ENCODE peak calls at places on chromosome 1, in eight cellular contexts. V, N, O, Q, W, P, X and T are unnamed samples.

GRCh38 chr1:34711469-34711868 is 43.4 kb upstream of the GJB5 start:
- DNase-seq in Q (peak; percentile 38), W (no peak), V (no peak), X (no peak), P (no peak), O (no peak), N (no peak), T (no peak)

GRCh38 chr1:37479255-37480124 is 5.1 kb downstream of the ZC3H12A start:
- DNase-seq in V (peak; percentile 83), X (peak; percentile 97), W (peak; percentile 97), Q (peak; percentile 67), O (peak; percentile 93), P (peak; percentile 93), N (peak; percentile 94), T (peak; percentile 96)

GRCh38 chr1:182700351-182700709 is 15.9 kb upstream of the RGS8 start:
- DNase-seq in W (no peak), V (no peak), N (no peak), X (no peak), P (no peak), Q (no peak), O (no peak), T (no peak)

GRCh38 chr1:8463144-8463927 is 145.4 kb downstream of the SLC45A1 start:
- DNase-seq in N (no peak), P (no peak), V (peak; percentile 88), X (peak; percentile 62), O (no peak), Q (no peak), W (no peak), T (no peak)

GRCh38 chr1:2875677-2876531 is 74.4 kb upstream of the TTC34 start:
- DNase-seq in P (no peak), W (peak; percentile 75), Q (no peak), X (no peak), V (no peak), O (no peak), N (no peak), T (no peak)

GRCh38 chr1:17549384-17549783 is 9.9 kb downstream of the ARHGEF10L start:
- DNase-seq in O (no peak), W (no peak), V (no peak), P (no peak), Q (no peak), X (no peak), N (no peak), T (no peak)

GRCh38 chr1:217191441-217191840 is 439.4 kb downstream of the GPATCH2 start:
- DNase-seq in X (no peak), O (no peak), P (no peak), W (no peak), N (no peak), V (peak; percentile 38), Q (no peak), T (no peak)

GRCh38 chr1:156122519-156123355 is 8.2 kb downstream of the LMNA start:
- DNase-seq in X (peak; percentile 85), W (peak; percentile 96), P (peak; percentile 94), V (peak; percentile 94), Q (no peak), N (peak; percentile 93), O (peak; percentile 82), T (peak; percentile 85)

GRCh38 chr1:36612121-36612520 is 129.4 kb upstream of the CSF3R start:
- DNase-seq in V (no peak), Q (no peak), X (no peak), P (no peak), O (no peak), N (no peak), W (no peak), T (no peak)

GRCh38 chr1:22171951-22172715 is 29.2 kb upstream of the WNT4 start:
- DNase-seq in W (no peak), P (no peak), V (no peak), N (no peak), Q (no peak), O (no peak), X (no peak), T (no peak)

GRCh38 chr1:231938651-231939050 is 312.1 kb downstream of the DISC1 start:
- DNase-seq in N (no peak), W (no peak), X (no peak), Q (no peak), O (no peak), V (peak; percentile 38), P (no peak), T (no peak)

GRCh38 chr1:231939118-231939517 is 312.5 kb downstream of the DISC1 start:
- DNase-seq in W (no peak), O (no peak), V (no peak), P (no peak), N (no peak), Q (no peak), X (no peak), T (no peak)

GRCh38 chr1:231940116-231940515 is 313.5 kb downstream of the DISC1 start:
- DNase-seq in W (no peak), P (no peak), N (no peak), X (no peak), Q (no peak), O (no peak), V (no peak), T (no peak)

GRCh38 chr1:231943084-231943483 is 316.5 kb downstream of the DISC1 start:
- DNase-seq in Q (no peak), X (no peak), N (no peak), V (no peak), P (no peak), W (no peak), O (no peak), T (no peak)

DNA sequence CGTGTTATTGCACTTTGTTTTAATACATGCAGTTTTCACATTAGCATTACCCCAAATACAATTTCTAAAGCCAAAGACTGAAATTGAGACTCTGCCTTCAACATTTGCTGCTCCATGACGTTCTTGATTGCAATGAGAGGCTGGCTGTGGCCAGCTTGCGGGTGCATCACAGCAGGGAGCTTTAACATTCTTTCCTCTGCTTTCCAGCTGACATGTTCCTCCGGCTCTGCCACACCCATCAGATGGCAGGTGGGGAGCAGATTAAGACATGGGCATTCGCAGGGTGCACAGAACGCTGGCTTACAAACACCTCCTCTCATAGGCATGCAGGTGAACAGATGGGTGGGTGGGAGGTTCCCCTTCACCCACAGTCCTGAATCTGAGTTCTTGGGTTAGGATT is 314.1 kb downstream of the DISC1 start:
- DNase-seq in X (no peak), P (no peak), O (no peak), N (no peak), V (no peak), W (no peak), Q (no peak), T (no peak)
- TF ChIP-seq CTCF in X (no peak), P (no peak), O (no peak), N (no peak), V (no peak), W (no peak), Q (no peak), T (no peak)

GRCh38 chr1:53371851-53372250 is 44.0 kb upstream of the LRP8 start:
- DNase-seq in N (no peak), O (no peak), W (peak; percentile 9), Q (no peak), V (no peak), P (no peak), X (no peak), T (no peak)
- H3K27me3 ChIP-seq in N (peaks cover 6% of the 10 kb centered on the region), O (no peaks in the 10 kb centered on the region), W (no peaks in the 10 kb centered on the region), Q (no peaks in the 10 kb centered on the region), V (peaks cover 10% of the 10 kb centered on the region), P (peaks cover 4% of the 10 kb centered on the region), X (no peaks in the 10 kb centered on the region), T (no peaks in the 10 kb centered on the region)

GRCh38 chr1:39150779-39151178 is 53.7 kb upstream of the MACF1 start:
- DNase-seq in X (no peak), O (no peak), Q (no peak), W (no peak), V (no peak), N (no peak), P (no peak), T (no peak)
- H3K4me1 ChIP-seq in X (no peaks in the 10 kb centered on the region), O (peaks cover 3% of the 10 kb centered on the region), Q (peaks cover 9% of the 10 kb centered on the region), W (peaks cover 49% of the 10 kb centered on the region), V (peaks cover 27% of the 10 kb centered on the region), N (peaks cover 53% of the 10 kb centered on the region), P (no peaks in the 10 kb centered on the region), T (peaks cover 70% of the 10 kb centered on the region)

GRCh38 chr1:81020506-81020905 is 780.2 kb upstream of the ADGRL2 start:
- DNase-seq in P (no peak), N (no peak), W (no peak), O (no peak), X (no peak), Q (no peak), V (no peak), T (no peak)

GRCh38 chr1:81021134-81021533 is 779.6 kb upstream of the ADGRL2 start:
- DNase-seq in X (no peak), W (no peak), Q (no peak), O (no peak), V (peak; percentile 31), N (no peak), P (no peak), T (no peak)

GRCh38 chr1:81023187-81023724 is 777.5 kb upstream of the ADGRL2 start:
- DNase-seq in P (no peak), N (no peak), V (no peak), X (no peak), O (no peak), W (no peak), Q (no peak), T (no peak)
- TF ChIP-seq CTCF in P (no peak), N (no peak), V (no peak), X (no peak), O (no peak), W (no peak), Q (no peak), T (no peak)

GRCh38 chr1:92795166-92795565 is 10.3 kb upstream of the EVI5 start:
- DNase-seq in O (no peak), Q (no peak), P (no peak), X (no peak), W (no peak), V (peak; percentile 75), N (no peak), T (no peak)

GRCh38 chr1:92791487-92792058 is 6.7 kb upstream of the EVI5 start:
- DNase-seq in N (no peak), V (no peak), P (no peak), Q (no peak), W (no peak), X (no peak), O (no peak), T (no peak)

GRCh38 chr1:92792340-92792782 is 7.5 kb upstream of the EVI5 start:
- DNase-seq in N (no peak), V (no peak), P (no peak), Q (no peak), W (no peak), O (no peak), X (no peak), T (no peak)

GRCh38 chr1:92797961-92798360 is 13.1 kb upstream of the EVI5 start:
- DNase-seq in Q (no peak), P (no peak), X (no peak), W (no peak), V (no peak), N (no peak), O (no peak), T (no peak)

GRCh38 chr1:92797297-92797696 is 12.4 kb upstream of the EVI5 start:
- DNase-seq in N (no peak), O (no peak), P (no peak), W (no peak), X (no peak), V (peak; percentile 46), Q (no peak), T (no peak)
- H3K27me3 ChIP-seq in N (no peaks in the 10 kb centered on the region), O (no peaks in the 10 kb centered on the region), P (no peaks in the 10 kb centered on the region), W (no peaks in the 10 kb centered on the region), X (no peaks in the 10 kb centered on the region), V (no peaks in the 10 kb centered on the region), Q (no peaks in the 10 kb centered on the region), T (no peaks in the 10 kb centered on the region)

GRCh38 chr1:68210829-68211228 is 21.5 kb downstream of the WLS start:
- DNase-seq in P (no peak), N (no peak), O (no peak), V (no peak), W (no peak), Q (no peak), X (no peak), T (no peak)
- H3K4me1 ChIP-seq in P (no peaks in the 10 kb centered on the region), N (peaks cover 34% of the 10 kb centered on the region), O (no peaks in the 10 kb centered on the region), V (peaks cover 19% of the 10 kb centered on the region), W (peaks cover 28% of the 10 kb centered on the region), Q (peaks cover 20% of the 10 kb centered on the region), X (no peaks in the 10 kb centered on the region), T (peaks cover 15% of the 10 kb centered on the region)